ENCODE peak calls at places on chromosomes 3 and 15, in six cellular contexts. D is adrenal gland; I is GM19239; F is NCI-H1417; S is stimulated activated naive CD4-positive, alpha-beta T cell treated with Interleukin-2 at 50 U/mL for 16 hours; C is HFF-Myc. T is an unnamed sample.

GRCh38 chr15:89656116-89656815 is 999 bp upstream of the KIF7 start:
- DNase-seq in I (no peak), F (no peak), S (no peak), C (no peak), D (no peak), T (no peak)

GRCh38 chr3:72746412-72747411 is 101.5 kb downstream of the SHQ1 start:
- DNase-seq in C (no peak), D (no peak), S (no peak), I (no peak), F (no peak), T (no peak)

GRCh38 chr3:52452126-52452525 is 1.7 kb downstream of the TNNC1 start:
- DNase-seq in S (no peak), D (no peak), I (no peak), F (no peak), C (no peak), T (no peak)

GRCh38 chr3:69082805-69083204 is 1.9 kb upstream of the ARL6IP5 start:
- DNase-seq in I (no peak), C (no peak), D (peak; percentile 25), F (no peak), S (peak; percentile 80), T (no peak)

GRCh38 chr3:169790687-169791429 is 17.7 kb downstream of the MYNN start:
- DNase-seq in S (no peak), C (no peak), D (no peak), I (no peak), F (no peak), T (no peak)

GRCh38 chr15:42137461-42138261 is 18.8 kb downstream of the PLA2G4F start:
- DNase-seq in F (peak; percentile 74), S (no peak), I (no peak), C (peak; percentile 25), D (peak; percentile 53), T (peak; percentile 31)

GRCh38 chr15:70892912-70893560 is 410 bp downstream of the LRRC49 start:
- DNase-seq in D (peak; percentile 40), C (peak; percentile 41), S (no peak), I (no peak), F (peak; percentile 98), T (peak; percentile 29)

GRCh38 chr3:10511809-10512494 is 6.6 kb upstream of the ATP2B2 start:
- DNase-seq in D (no peak), C (no peak), F (no peak), S (no peak), I (no peak), T (no peak)

GRCh38 chr15:99978426-99978825 is 245.2 kb upstream of the LYSMD4 start:
- DNase-seq in C (no peak), I (no peak), D (no peak), S (no peak), F (no peak), T (no peak)

GRCh38 chr3:187261541-187261969 is 30.0 kb downstream of the MASP1 start:
- DNase-seq in F (no peak), C (peak; percentile 77), D (no peak), S (no peak), I (no peak), T (no peak)

GRCh38 chr15:73818308-73818985 is 54.9 kb upstream of the TBC1D21 start:
- DNase-seq in C (no peak), I (no peak), D (no peak), S (no peak), F (no peak), T (no peak)

GRCh38 chr15:60523056-60523455 is 44.1 kb upstream of the ICE2 start:
- DNase-seq in I (no peak), C (no peak), F (no peak), D (no peak), S (no peak), T (no peak)

GRCh38 chr3:108180214-108180613 is 42.0 kb downstream of the IFT57 start:
- DNase-seq in D (no peak), I (no peak), C (no peak), F (peak; percentile 92), S (no peak), T (no peak)

GRCh38 chr3:71207632-71208031 is 375.9 kb downstream of the FOXP1 start:
- DNase-seq in D (no peak), F (no peak), S (no peak), I (no peak), C (no peak), T (no peak)

GRCh38 chr3:31213869-31214486 is 318.7 kb upstream of the STT3B start:
- DNase-seq in D (no peak), S (no peak), I (no peak), F (no peak), C (no peak), T (no peak)

GRCh38 chr15:96657096-96657495 is 326.6 kb downstream of the NR2F2 start:
- DNase-seq in S (no peak), D (no peak), F (no peak), C (no peak), I (no peak), T (no peak)

GRCh38 chr3:177177670-177178295 is 19.5 kb downstream of the TBL1XR1 start:
- DNase-seq in C (no peak), S (no peak), I (no peak), F (no peak), D (no peak), T (no peak)

GRCh38 chr3:36172699-36173098 is 207.6 kb upstream of the STAC start:
- DNase-seq in F (no peak), D (no peak), I (no peak), C (no peak), S (no peak), T (no peak)

GRCh38 chr15:77808581-77809198 is 176.0 kb upstream of the LINGO1 start:
- DNase-seq in D (no peak), C (no peak), F (no peak), S (no peak), I (no peak), T (no peak)

GRCh38 chr15:77036537-77037474 is 34.1 kb downstream of the TSPAN3 start:
- DNase-seq in F (no peak), S (no peak), D (peak; percentile 6), C (no peak), I (no peak), T (no peak)

GRCh38 chr3:55491296-55491816 is 4.2 kb upstream of the WNT5A start:
- DNase-seq in F (no peak), C (no peak), I (no peak), S (no peak), D (peak; percentile 76), T (no peak)

GRCh38 chr3:111980716-111981456 is 2.1 kb downstream of the ABHD10 start:
- DNase-seq in F (no peak), C (no peak), I (no peak), S (peak; percentile 65), D (no peak), T (no peak)

GRCh38 chr15:74958320-74958907 is 1.8 kb upstream of the RPP25 start:
- DNase-seq in F (peak; percentile 83), D (peak; percentile 50), I (no peak), C (no peak), S (no peak), T (no peak)

GRCh38 chr3:114496874-114497273 is 203.0 kb downstream of the TIGIT start:
- DNase-seq in I (no peak), C (peak; percentile 31), F (no peak), S (no peak), D (peak; percentile 30), T (no peak)

GRCh38 chr15:44580105-44580504 is 43.2 kb downstream of the EIF3J start:
- DNase-seq in F (no peak), C (no peak), D (no peak), S (no peak), I (no peak), T (no peak)

GRCh38 chr3:58386966-58387365 is 46.7 kb downstream of the PDHB start:
- DNase-seq in D (peak; percentile 20), F (no peak), S (no peak), I (no peak), C (peak; percentile 48), T (peak; percentile 76)

GRCh38 chr3:41711656-41712055 is 250.2 kb downstream of the ULK4 start:
- DNase-seq in I (no peak), S (no peak), C (no peak), D (no peak), F (no peak), T (peak; percentile 39)

GRCh38 chr15:60799885-60800728 is 321.2 kb upstream of the ICE2 start:
- DNase-seq in C (no peak), F (no peak), I (no peak), S (peak; percentile 34), D (no peak), T (no peak)

GRCh38 chr3:29683306-29683993 is 402.6 kb downstream of the RBMS3 start:
- DNase-seq in S (no peak), C (no peak), F (peak; percentile 2), D (no peak), I (no peak), T (no peak)

GRCh38 chr15:73888224-73889041 is 15.1 kb downstream of the TBC1D21 start:
- DNase-seq in D (no peak), I (no peak), S (no peak), F (no peak), C (no peak), T (no peak)

GRCh38 chr3:122890077-122890484 is 95.2 kb downstream of the SLC49A4 start:
- DNase-seq in S (no peak), C (peak; percentile 70), D (peak; percentile 31), F (no peak), I (no peak), T (no peak)

GRCh38 chr3:125319765-125320164 is 55.4 kb downstream of the ZNF148 start:
- DNase-seq in D (no peak), C (no peak), I (no peak), S (no peak), F (no peak), T (no peak)

GRCh38 chr15:62946940-62947339 is 95.6 kb upstream of the TPM1 start:
- DNase-seq in C (no peak), S (no peak), D (no peak), F (no peak), I (no peak), T (no peak)

GRCh38 chr3:53354945-53355498 is 7.7 kb upstream of the DCP1A start:
- DNase-seq in C (no peak), F (no peak), D (no peak), I (no peak), S (no peak), T (no peak)

GRCh38 chr3:32102289-32102688 is 4.1 kb upstream of the GPD1L start:
- DNase-seq in I (no peak), C (no peak), F (no peak), S (no peak), D (no peak), T (no peak)

GRCh38 chr3:132659370-132660055 is at the start of gene ACAD11:
- DNase-seq in S (peak; percentile 24), I (peak; percentile 13), C (peak; percentile 40), F (peak; percentile 85), D (peak; percentile 89), T (no peak)

GRCh38 chr3:165815682-165816081 is 21.5 kb downstream of the BCHE start:
- DNase-seq in C (no peak), I (no peak), D (no peak), S (no peak), F (no peak), T (no peak)

T was measured in glomerular endothelial cell.